ENCODE peak calls at places on chromosome 20, in six cellular contexts. Y is endothelial cell of umbilical vein, A is A549, Q is IMR-90, F is testis, G is heart left ventricle. E is an unnamed sample.

GRCh38 chr20:34472246-34472925 is 43.8 kb upstream of the DYNLRB1 start:
- DNase-seq in Y (peak), A (no peak), Q (peak), F (no peak), G (no peak), E (peak)

GRCh38 chr20:9617062-9617461 is 102.7 kb downstream of the LAMP5 start:
- DNase-seq in Y (peak), A (peak), Q (peak), F (peak), G (peak), E (peak)

GRCh38 chr20:16553684-16554083 is 19.6 kb downstream of the KIF16B start:
- DNase-seq in Y (no peak), A (no peak), Q (no peak), F (no peak), G (no peak), E (no peak)

GRCh38 chr20:14860410-14860814 is 523.0 kb upstream of the FLRT3 start:
- DNase-seq in Y (no peak), A (peak), Q (no peak), F (no peak), G (no peak), E (no peak)

GRCh38 chr20:45221076-45221475 is at the start of gene SEMG2:
- DNase-seq in Y (no peak), A (no peak), Q (no peak), F (no peak), G (no peak), E (no peak)

GRCh38 chr20:10667077-10667401 is 6.8 kb downstream of the JAG1 start:
- DNase-seq in Y (peak), A (no peak), Q (no peak), F (no peak), G (peak), E (no peak)

GRCh38 chr20:39155996-39156395 is 193.9 kb downstream of the DHX35 start:
- DNase-seq in Y (no peak), A (no peak), Q (no peak), F (no peak), G (no peak), E (no peak)

GRCh38 chr20:59159822-59160740 is 3.5 kb upstream of the ZNF831 start:
- DNase-seq in Y (no peak), A (no peak), Q (no peak), F (no peak), G (no peak), E (no peak)

GRCh38 chr20:18224968-18225568 is 63.3 kb upstream of the ZNF133 start:
- DNase-seq in Y (peak), A (peak), Q (peak), F (peak), G (peak), E (no peak)

GRCh38 chr20:35539756-35540212 is 2.1 kb upstream of the ERGIC3 start:
- DNase-seq in Y (no peak), A (peak), Q (no peak), F (peak), G (no peak), E (no peak)

GRCh38 chr20:21251278-21251677 is 51.9 kb upstream of the XRN2 start:
- DNase-seq in Y (no peak), A (no peak), Q (no peak), F (no peak), G (no peak), E (no peak)

GRCh38 chr20:8255945-8256632 is 124.0 kb downstream of the PLCB1 start:
- DNase-seq in Y (no peak), A (no peak), Q (no peak), F (no peak), G (no peak), E (no peak)

GRCh38 chr20:32537657-32538525 is 47.2 kb downstream of the NOL4L start:
- DNase-seq in Y (no peak), A (no peak), Q (no peak), F (no peak), G (no peak), E (no peak)

GRCh38 chr20:38673731-38674177 is 50.5 kb upstream of the SLC32A1 start:
- DNase-seq in Y (peak), A (no peak), Q (no peak), F (no peak), G (no peak), E (no peak)

GRCh38 chr20:46270977-46271744 is 37.1 kb downstream of the CDH22 start:
- DNase-seq in Y (no peak), A (no peak), Q (no peak), F (no peak), G (no peak), E (no peak)

GRCh38 chr20:25402583-25402982 is 4.9 kb upstream of the GINS1 start:
- DNase-seq in Y (no peak), A (peak), Q (no peak), F (no peak), G (no peak), E (no peak)

GRCh38 chr20:39700527-39700926 is 738.4 kb downstream of the DHX35 start:
- DNase-seq in Y (no peak), A (no peak), Q (no peak), F (no peak), G (no peak), E (peak)

GRCh38 chr20:53950031-53950430 is 120.4 kb downstream of the BCAS1 start:
- DNase-seq in Y (no peak), A (no peak), Q (peak), F (no peak), G (no peak), E (peak)

DNA sequence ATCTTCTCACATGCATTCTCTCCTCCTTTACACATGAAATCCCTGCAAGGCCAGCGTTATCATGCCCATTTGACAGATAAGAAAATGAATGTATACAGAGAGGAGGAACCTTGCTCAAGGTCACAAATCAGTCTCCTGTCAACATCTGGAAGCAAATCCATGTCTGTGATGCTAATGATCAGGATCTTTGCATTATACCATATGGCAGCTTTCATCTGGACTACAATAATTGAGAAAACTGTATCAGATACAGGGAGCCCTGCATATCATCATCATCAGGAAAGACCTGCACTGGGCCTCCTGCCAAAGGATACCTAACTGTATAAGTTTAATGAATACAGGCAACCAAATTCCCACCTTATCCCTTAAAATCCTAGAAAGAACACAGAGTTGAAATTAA is 213.7 kb downstream of the PTPRT start:
- DNase-seq in Y (no peak), A (no peak), Q (no peak), F (no peak), G (no peak), E (no peak)
- TF ChIP-seq POLR2A in Y (no peak), A (no peak), Q (no peak), F (no peak), G (no peak), E (no peak)

GRCh38 chr20:610130-611046 is at the start of gene TCF15:
- DNase-seq in Y (peak), A (no peak), Q (no peak), F (peak), G (peak), E (no peak)
- H3K4me3 ChIP-seq in Y (no peak), A (no peak), Q (no peak), F (peak), G (peak), E (no peak)

GRCh38 chr20:49937023-49937929 is 1.1 kb downstream of the RNF114 start:
- DNase-seq in Y (peak), A (no peak), Q (no peak), F (no peak), G (no peak), E (peak)
- TF ChIP-seq POLR2A in Y (no peak), A (no peak), Q (no peak), F (no peak), G (no peak), E (no peak)

DNA sequence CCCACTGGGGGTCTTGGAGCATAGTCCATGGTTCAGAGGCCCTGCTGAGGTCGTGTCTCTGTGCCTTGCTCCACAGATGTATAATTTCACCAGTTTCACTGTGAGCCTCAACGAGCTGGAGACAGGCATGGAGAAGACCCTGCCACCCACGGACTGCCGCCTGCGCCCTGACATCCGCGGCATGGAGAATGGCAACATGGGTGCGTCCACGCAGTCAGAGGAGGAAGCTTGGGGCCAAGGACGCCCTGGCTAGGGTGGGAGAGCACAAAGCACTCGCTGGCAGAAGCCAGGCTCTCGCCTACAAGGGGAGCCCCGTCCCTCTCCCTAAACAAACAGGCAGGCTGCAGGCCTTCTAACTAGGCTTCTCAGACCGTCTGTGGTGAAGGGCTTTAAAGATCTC is 13.7 kb upstream of the ADRM1 start:
- DNase-seq in Y (no peak), A (no peak), Q (no peak), F (no peak), G (no peak), E (no peak)
- H3K4me3 ChIP-seq in Y (no peak), A (no peak), Q (no peak), F (no peak), G (no peak), E (no peak)

DNA sequence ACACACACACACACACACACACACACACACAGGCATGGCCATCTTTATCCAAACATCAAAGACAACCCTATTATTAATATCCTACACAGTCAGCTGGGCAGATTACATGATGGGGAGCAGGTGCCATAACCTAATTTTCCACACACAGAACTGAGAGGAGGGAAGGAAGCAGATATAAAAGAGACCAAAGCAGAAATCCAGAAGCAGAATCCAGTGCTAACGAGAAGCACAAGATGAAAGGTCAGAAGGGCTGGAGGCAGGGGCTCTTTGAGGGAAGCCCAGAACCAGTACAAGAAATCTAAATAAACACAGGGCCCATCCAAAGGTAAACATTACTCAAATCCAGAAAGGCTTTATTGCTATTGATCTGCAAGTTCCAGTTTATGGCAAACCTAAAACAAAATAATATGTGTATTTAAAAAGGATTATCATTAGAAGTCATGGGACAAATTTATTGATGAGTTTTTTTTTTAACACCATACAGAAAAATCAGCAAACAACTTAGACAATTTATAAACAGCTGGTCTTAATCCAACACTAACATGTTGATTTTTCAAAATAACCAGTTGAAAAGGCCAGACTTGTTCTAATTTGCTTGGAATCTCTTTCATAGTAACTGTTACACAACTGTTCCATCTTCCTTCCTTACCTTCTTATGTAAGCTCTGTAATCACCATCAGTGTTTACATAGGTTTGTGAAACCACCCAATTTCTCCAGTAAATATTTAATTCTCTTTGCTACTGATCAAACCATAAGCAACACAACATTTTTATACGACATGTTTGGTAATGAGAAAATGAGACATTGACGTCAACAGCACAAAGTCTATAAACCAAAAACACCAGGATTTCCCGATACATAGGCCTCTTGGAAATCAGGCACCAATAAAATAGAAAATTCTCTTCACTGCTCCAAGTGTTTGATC is 34.2 kb downstream of the SLC23A2 start:
- DNase-seq in Y (peak), A (peak), Q (peak), F (no peak), G (no peak), E (no peak)
- TF ChIP-seq POLR2A in Y (no peak), A (no peak), Q (no peak), F (no peak), G (no peak), E (no peak)

GRCh38 chr20:63855363-63856110 is 5.8 kb upstream of the ABHD16B start:
- DNase-seq in Y (no peak), A (no peak), Q (no peak), F (no peak), G (no peak), E (no peak)

GRCh38 chr20:63857751-63858392 is 3.4 kb upstream of the ABHD16B start:
- DNase-seq in Y (no peak), A (no peak), Q (no peak), F (peak), G (peak), E (peak)

GRCh38 chr20:63854069-63854765 is 7.1 kb upstream of the ABHD16B start:
- DNase-seq in Y (no peak), A (no peak), Q (no peak), F (no peak), G (peak), E (peak)

GRCh38 chr20:63856111-63856511 is 5.2 kb upstream of the ABHD16B start:
- DNase-seq in Y (no peak), A (no peak), Q (no peak), F (no peak), G (no peak), E (no peak)

GRCh38 chr20:63854766-63855362 is 6.4 kb upstream of the ABHD16B start:
- DNase-seq in Y (no peak), A (no peak), Q (no peak), F (no peak), G (peak), E (peak)
- H3K4me3 ChIP-seq in Y (peak), A (no peak), Q (no peak), F (no peak), G (peak), E (no peak)

GRCh38 chr20:3751664-3752385 is 15.7 kb downstream of the ADISSP start:
- DNase-seq in Y (no peak), A (peak), Q (no peak), F (peak), G (peak), E (no peak)
- TF ChIP-seq POLR2A in Y (no peak), A (no peak), Q (no peak), F (no peak), G (no peak), E (no peak)

E was measured in NB4.